ENCODE peak calls at places on chromosomes 3 and 15, in nine cellular contexts. L is Panc1, E is activated B cell treated with CpG ODN at 0.5 μM for 24 hours, X is lower leg skin, V is heart right ventricle, U is CD14-positive monocyte, R is stomach, Q is AG10803, J is neural progenitor cell. B is an unnamed sample.

GRCh38 chr3:86990171-86990733 is 697 bp downstream of the VGLL3 start:
- DNase-seq in U (no peak), E (no peak), R (peak), V (no peak), J (no peak), L (no peak), X (no peak), Q (no peak), B (peak)

GRCh38 chr15:73346735-73347312 is 21.9 kb downstream of the HCN4 start:
- DNase-seq in E (peak), L (no peak), U (no peak), V (peak), X (no peak), J (peak), R (peak), Q (no peak), B (peak)

GRCh38 chr3:65174713-65175112 is 486.9 kb upstream of the ADAMTS9 start:
- DNase-seq in R (no peak), J (no peak), U (no peak), Q (no peak), E (no peak), X (no peak), L (no peak), V (no peak), B (no peak)

GRCh38 chr15:38885001-38885400 is 320.4 kb upstream of the RASGRP1 start:
- DNase-seq in X (no peak), L (no peak), J (no peak), R (no peak), Q (peak), E (no peak), U (no peak), V (no peak), B (no peak)

GRCh38 chr3:147318900-147319299 is 87.4 kb downstream of the ZIC4 start:
- DNase-seq in V (no peak), U (no peak), X (no peak), J (no peak), E (no peak), L (no peak), Q (no peak), R (no peak), B (no peak)

GRCh38 chr15:70566047-70566835 is 197.1 kb downstream of the UACA start:
- DNase-seq in U (no peak), L (no peak), V (no peak), E (no peak), J (peak), X (no peak), Q (no peak), R (no peak), B (no peak)

GRCh38 chr3:16124636-16125035 is 49.8 kb upstream of the GALNT15 start:
- DNase-seq in R (no peak), U (no peak), X (no peak), J (no peak), Q (peak), L (no peak), E (no peak), V (no peak), B (no peak)

GRCh38 chr3:13571831-13572750 is 23.2 kb downstream of the FBLN2 start:
- DNase-seq in V (no peak), U (peak), Q (no peak), J (no peak), X (no peak), E (no peak), L (no peak), R (no peak), B (no peak)

GRCh38 chr3:45597166-45597565 is 2.6 kb downstream of the LIMD1 start:
- DNase-seq in E (no peak), X (no peak), R (peak), Q (peak), L (no peak), V (no peak), U (no peak), J (no peak), B (no peak)

DNA sequence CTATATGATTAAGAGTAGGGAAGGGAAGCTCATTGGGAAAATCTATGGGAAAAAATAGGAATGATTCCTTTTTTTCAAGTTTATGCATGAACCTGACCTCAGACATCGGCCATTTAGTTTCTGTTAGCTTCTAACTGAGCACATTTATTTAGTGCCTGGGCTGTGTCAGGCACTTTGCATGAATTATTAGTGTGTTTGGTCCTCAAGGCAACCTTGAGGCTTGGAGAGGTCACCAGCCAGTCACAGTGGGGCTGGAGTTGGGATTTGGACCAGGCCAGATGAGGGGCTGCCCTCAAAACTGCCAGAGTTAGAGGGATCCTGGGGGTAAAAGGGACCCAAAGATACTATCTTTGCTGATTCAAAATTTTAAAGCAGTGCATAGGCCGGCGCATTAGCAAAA is 8.1 kb downstream of the SIAH2 start:
- DNase-seq in U (no peak), V (no peak), E (no peak), R (no peak), L (no peak), J (no peak), X (no peak), Q (no peak), B (no peak)
- TF ChIP-seq CTCF in U (no peak), V (no peak), E (no peak), R (no peak), L (no peak), J (no peak), X (no peak), Q (no peak), B (no peak)

GRCh38 chr3:901953-902778 is 190.7 kb upstream of the CNTN6 start:
- DNase-seq in E (no peak), X (no peak), L (no peak), J (no peak), V (no peak), U (no peak), Q (no peak), R (no peak), B (no peak)
- TF ChIP-seq CTCF in E (no peak), X (no peak), L (peak), J (peak), V (peak), U (peak), Q (peak), R (no peak), B (peak)

GRCh38 chr3:20041197-20041780 is 1.0 kb downstream of the KAT2B start:
- DNase-seq in E (peak), R (peak), L (no peak), V (peak), U (peak), X (peak), J (peak), Q (peak), B (peak)

GRCh38 chr3:20039082-20039764 is 1.0 kb upstream of the KAT2B start:
- DNase-seq in X (no peak), V (no peak), R (no peak), Q (no peak), L (no peak), J (peak), E (no peak), U (no peak), B (no peak)

GRCh38 chr3:20039765-20040475 is at the start of gene KAT2B:
- DNase-seq in U (peak), V (peak), Q (peak), X (peak), J (peak), R (peak), L (no peak), E (peak), B (peak)

GRCh38 chr3:20042331-20042730 is 2.1 kb downstream of the KAT2B start:
- DNase-seq in R (no peak), Q (no peak), V (no peak), U (no peak), X (no peak), E (no peak), J (no peak), L (no peak), B (no peak)

GRCh38 chr3:20040476-20041196 is 390 bp downstream of the KAT2B start:
- DNase-seq in E (peak), Q (peak), J (peak), X (peak), R (peak), U (peak), L (no peak), V (peak), B (peak)
- TF ChIP-seq CTCF in E (no peak), Q (peak), J (no peak), X (no peak), R (no peak), U (no peak), L (peak), V (no peak), B (no peak)

GRCh38 chr3:39911465-39912309 is 102.3 kb downstream of the MYRIP start:
- DNase-seq in L (no peak), V (no peak), R (no peak), U (no peak), Q (peak), J (no peak), E (no peak), X (no peak), B (no peak)
- TF ChIP-seq CTCF in L (no peak), V (no peak), R (no peak), U (no peak), Q (no peak), J (peak), E (no peak), X (no peak), B (no peak)

DNA sequence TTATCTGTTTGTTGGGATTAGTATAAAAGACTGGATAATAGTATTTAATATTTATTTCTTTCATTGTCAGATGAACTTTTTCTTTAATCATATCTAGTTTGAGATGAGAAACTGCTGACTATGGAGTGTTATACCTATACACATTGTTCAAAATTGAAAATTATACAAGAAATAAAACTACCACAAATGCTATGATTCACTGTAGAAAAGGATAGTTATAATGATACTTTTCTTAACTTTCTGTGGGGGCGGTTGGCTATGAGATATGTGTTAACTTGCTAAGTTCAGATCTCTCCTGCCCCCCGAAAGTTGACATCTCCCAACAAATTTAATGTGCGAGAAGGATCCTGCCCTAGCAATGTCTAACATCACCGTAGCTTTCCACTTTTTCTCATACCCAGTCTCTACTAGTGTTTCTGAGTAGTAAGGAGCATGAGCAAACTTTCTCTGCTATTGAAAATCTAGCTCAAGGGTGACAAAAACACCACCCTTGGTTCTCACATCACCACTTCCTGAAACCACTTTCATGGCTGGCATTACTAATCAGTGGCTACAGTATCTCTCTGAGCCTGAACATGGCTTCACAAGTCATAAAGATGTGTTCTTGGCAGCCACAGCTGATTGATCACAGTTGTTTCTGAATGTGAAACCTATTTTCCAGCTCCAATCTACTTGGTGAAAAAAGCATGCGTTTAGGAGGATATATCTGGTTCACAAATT is 15.8 kb upstream of the SAMMSON start:
- DNase-seq in Q (no peak), X (no peak), J (no peak), U (no peak), E (no peak), V (no peak), R (no peak), L (no peak), B (no peak)
- TF ChIP-seq CTCF in Q (no peak), X (no peak), J (no peak), U (no peak), E (no peak), V (no peak), R (no peak), L (no peak), B (no peak)

GRCh38 chr3:27110020-27110419 is 259.2 kb downstream of the NEK10 start:
- DNase-seq in L (no peak), V (no peak), J (no peak), U (no peak), E (no peak), R (no peak), X (no peak), Q (no peak), B (no peak)

GRCh38 chr3:27108322-27108721 is 260.9 kb downstream of the NEK10 start:
- DNase-seq in R (no peak), V (no peak), J (no peak), U (no peak), Q (no peak), E (no peak), X (no peak), L (no peak), B (no peak)

DNA sequence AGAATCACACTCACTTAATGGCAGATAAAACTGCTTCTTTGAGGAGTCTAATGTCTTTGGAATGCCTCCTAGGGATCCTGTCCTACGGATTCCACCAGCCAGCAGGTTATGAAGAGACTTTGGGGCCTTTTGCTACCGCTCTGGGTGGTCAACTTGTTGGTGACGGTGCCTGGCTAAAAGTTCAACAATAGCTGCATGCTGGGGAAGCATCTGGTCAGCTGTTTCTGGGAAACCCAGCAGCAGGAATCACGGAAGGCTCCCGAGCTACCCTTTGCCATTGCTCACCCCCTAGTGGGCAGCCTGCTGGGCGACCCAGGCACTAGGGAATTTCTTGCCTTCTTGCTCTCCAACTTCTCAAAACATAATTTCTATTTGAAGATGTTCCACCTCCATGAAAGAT is 263.3 kb downstream of the NEK10 start:
- DNase-seq in J (peak), V (no peak), X (no peak), U (no peak), L (no peak), R (no peak), Q (no peak), E (no peak), B (peak)
- TF ChIP-seq CTCF in J (peak), V (no peak), X (no peak), U (no peak), L (peak), R (no peak), Q (no peak), E (no peak), B (peak)

DNA sequence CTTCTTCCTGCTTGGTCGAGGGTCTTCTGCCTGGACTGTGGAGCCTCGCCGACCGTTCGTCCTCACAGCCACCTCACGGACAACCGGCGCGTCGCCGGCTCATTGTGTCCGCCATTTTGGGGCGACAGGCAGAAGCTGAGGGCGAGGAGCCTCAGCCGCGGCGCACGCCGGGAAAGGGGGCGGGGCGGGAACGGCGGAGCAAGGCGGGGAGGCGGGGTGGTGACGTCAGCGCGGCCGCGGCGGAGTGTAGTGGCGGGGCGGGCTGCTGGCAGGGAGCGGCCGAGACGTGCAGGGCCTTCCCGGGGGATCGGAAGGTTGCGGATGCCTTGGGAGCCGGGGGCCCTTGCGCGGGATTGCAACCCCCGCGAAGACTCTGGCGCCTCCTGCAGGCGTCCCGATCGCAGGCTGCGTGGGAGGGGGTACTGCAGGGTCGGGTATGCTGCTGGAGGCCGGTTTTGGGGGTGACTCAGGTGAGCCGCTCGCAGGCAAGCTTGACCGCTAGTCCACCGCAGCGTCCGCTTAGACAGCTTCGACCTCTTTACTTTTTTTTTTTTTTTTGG is at the start of gene WDR82:
- DNase-seq in L (no peak), J (peak), V (peak), E (peak), Q (peak), R (peak), U (peak), X (peak), B (peak)
- TF ChIP-seq CTCF in L (peak), J (peak), V (peak), E (no peak), Q (peak), R (no peak), U (no peak), X (no peak), B (peak)

GRCh38 chr3:134474956-134475355 is 10.8 kb downstream of the ANAPC13 start:
- DNase-seq in J (no peak), R (no peak), V (no peak), U (no peak), Q (no peak), L (no peak), X (no peak), E (no peak), B (no peak)

GRCh38 chr3:134476306-134476705 is 9.5 kb downstream of the ANAPC13 start:
- DNase-seq in Q (no peak), E (no peak), X (no peak), J (no peak), L (no peak), V (no peak), R (no peak), U (no peak), B (no peak)

GRCh38 chr3:134471521-134472193 is 14.1 kb downstream of the ANAPC13 start:
- DNase-seq in X (no peak), L (no peak), U (no peak), V (no peak), Q (peak), J (no peak), R (no peak), E (no peak), B (no peak)

GRCh38 chr3:134476977-134477376 is 8.8 kb downstream of the ANAPC13 start:
- DNase-seq in X (no peak), L (no peak), Q (peak), R (no peak), U (no peak), V (peak), J (no peak), E (no peak), B (no peak)

GRCh38 chr3:134473868-134474546 is 11.8 kb downstream of the ANAPC13 start:
- DNase-seq in V (no peak), L (no peak), Q (peak), X (peak), R (peak), E (peak), J (peak), U (peak), B (peak)
- TF ChIP-seq CTCF in V (peak), L (peak), Q (peak), X (no peak), R (no peak), E (peak), J (peak), U (peak), B (peak)

DNA sequence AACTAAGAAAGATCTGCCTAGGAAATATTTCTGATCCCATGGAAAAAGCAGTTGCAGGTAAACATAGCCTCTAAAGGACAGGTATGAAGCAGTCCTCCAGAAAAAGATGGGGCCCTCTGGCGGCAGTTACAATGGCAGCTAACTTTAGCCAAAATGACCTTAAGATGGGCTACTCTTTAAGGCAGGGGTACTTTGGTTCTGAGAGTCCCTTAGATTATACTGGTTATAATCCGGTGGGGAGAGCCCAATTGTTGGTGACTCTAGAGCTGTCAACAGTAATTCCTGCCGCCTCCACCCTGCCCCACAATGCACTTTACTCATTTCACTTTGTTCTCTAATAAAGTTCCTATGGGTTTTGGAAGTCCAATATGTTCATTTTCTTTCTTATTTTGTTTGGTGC is 412.8 kb upstream of the WNT5A start:
- DNase-seq in J (peak), X (no peak), E (no peak), R (no peak), Q (no peak), U (no peak), V (no peak), L (no peak), B (no peak)
- TF ChIP-seq CTCF in J (peak), X (no peak), E (no peak), R (no peak), Q (peak), U (no peak), V (no peak), L (peak), B (peak)